ENCODE peak calls at places on chromosomes 4 and X, in ten cellular contexts. I is aorta; F is stomach; Z is heart right ventricle; T is Karpas-422; M is CD4-positive, CD25-positive, alpha-beta regulatory T cell; V is heart left ventricle; K is left lung; J is neural progenitor cell; E is suprapubic skin. Q is an unnamed sample. For H3K4me1, the result is how much of the 10 kb centered on the place peaks cover.

GRCh38 chr4:8819019-8819418 is 52.6 kb downstream of the HMX1 start:
- DNase-seq in I (peak), F (no peak), Z (no peak), T (no peak), M (no peak), V (no peak), K (peak), J (peak), E (peak), Q (no peak)

GRCh38 chr4:46389301-46389761 is 597 bp downstream of the GABRA2 start:
- DNase-seq in I (peak), F (no peak), Z (no peak), T (no peak), M (no peak), V (no peak), K (no peak), J (peak), E (no peak), Q (no peak)

GRCh38 chrX:21741378-21741777 is 16.5 kb downstream of the SMPX start:
- DNase-seq in I (no peak), F (no peak), Z (no peak), T (no peak), M (no peak), V (no peak), K (no peak), J (no peak), E (no peak), Q (no peak)

GRCh38 chrX:80550722-80551121 is 130.5 kb downstream of the TENT5D start:
- DNase-seq in I (no peak), F (no peak), Z (no peak), T (peak), M (no peak), V (no peak), K (no peak), J (peak), E (no peak), Q (no peak)

GRCh38 chr4:53479731-53480525 is 102.5 kb downstream of the FIP1L1 start:
- DNase-seq in I (no peak), F (no peak), Z (no peak), T (no peak), M (no peak), V (no peak), K (no peak), J (no peak), E (no peak), Q (no peak)

GRCh38 chr4:141331534-141332358 is 111.1 kb downstream of the ZNF330 start:
- DNase-seq in I (no peak), F (no peak), Z (no peak), T (no peak), M (no peak), V (no peak), K (no peak), J (no peak), E (no peak), Q (no peak)

GRCh38 chr4:80043534-80043933 is 29.5 kb downstream of the ANTXR2 start:
- DNase-seq in I (no peak), F (no peak), Z (no peak), T (no peak), M (no peak), V (peak), K (no peak), J (no peak), E (no peak), Q (no peak)

GRCh38 chrX:46554942-46555341 is 9.7 kb upstream of the ZNF674 start:
- DNase-seq in I (no peak), F (no peak), Z (no peak), T (peak), M (no peak), V (no peak), K (no peak), J (no peak), E (no peak), Q (no peak)

GRCh38 chr4:83910693-83911092 is 374.8 kb downstream of the GPAT3 start:
- DNase-seq in I (no peak), F (no peak), Z (no peak), T (no peak), M (no peak), V (no peak), K (no peak), J (no peak), E (no peak), Q (no peak)

GRCh38 chr4:99209671-99210070 is 9.4 kb downstream of the ADH6 start:
- DNase-seq in I (no peak), F (no peak), Z (no peak), T (no peak), M (no peak), V (no peak), K (no peak), J (no peak), E (no peak), Q (no peak)

GRCh38 chr4:3145251-3145908 is 70.9 kb downstream of the HTT start:
- DNase-seq in I (no peak), F (no peak), Z (no peak), T (no peak), M (no peak), V (no peak), K (no peak), J (no peak), E (no peak), Q (no peak)

GRCh38 chr4:15035152-15035551 is 32.9 kb downstream of the CPEB2 start:
- DNase-seq in I (no peak), F (no peak), Z (no peak), T (no peak), M (no peak), V (no peak), K (no peak), J (no peak), E (no peak), Q (no peak)

GRCh38 chr4:104491396-104491821 is 3.3 kb downstream of the CXXC4 start:
- DNase-seq in I (peak), F (peak), Z (peak), T (peak), M (no peak), V (peak), K (peak), J (peak), E (peak), Q (no peak)

GRCh38 chr4:5969777-5970176 is 48.5 kb downstream of the C4orf50 start:
- DNase-seq in I (no peak), F (peak), Z (no peak), T (no peak), M (no peak), V (no peak), K (no peak), J (no peak), E (no peak), Q (no peak)

GRCh38 chr4:6926081-6926480 is 16.5 kb downstream of the TBC1D14 start:
- DNase-seq in I (no peak), F (no peak), Z (no peak), T (no peak), M (no peak), V (no peak), K (no peak), J (no peak), E (no peak), Q (no peak)

GRCh38 chr4:21697583-21697982 is 251.0 kb downstream of the KCNIP4 start:
- DNase-seq in I (no peak), F (peak), Z (no peak), T (no peak), M (no peak), V (no peak), K (no peak), J (peak), E (no peak), Q (no peak)

GRCh38 chr4:28287837-28288236 is 1427.2 kb downstream of the STIM2 start:
- DNase-seq in I (no peak), F (no peak), Z (no peak), T (no peak), M (no peak), V (no peak), K (no peak), J (no peak), E (no peak), Q (no peak)

GRCh38 chr4:104491826-104492771 is 2.6 kb downstream of the CXXC4 start:
- DNase-seq in I (no peak), F (no peak), Z (no peak), T (no peak), M (no peak), V (no peak), K (no peak), J (peak), E (no peak), Q (no peak)

GRCh38 chr4:12724520-12724919 is 759.6 kb downstream of the RAB28 start:
- DNase-seq in I (no peak), F (no peak), Z (no peak), T (peak), M (no peak), V (no peak), K (no peak), J (peak), E (no peak), Q (no peak)

GRCh38 chr4:53905935-53906377 is 158.4 kb downstream of the CHIC2 start:
- DNase-seq in I (no peak), F (peak), Z (peak), T (peak), M (no peak), V (no peak), K (no peak), J (peak), E (no peak), Q (no peak)

GRCh38 chr4:111945014-111945413 is 200.2 kb upstream of the FAM241A start:
- DNase-seq in I (no peak), F (no peak), Z (no peak), T (no peak), M (no peak), V (no peak), K (no peak), J (peak), E (no peak), Q (no peak)

GRCh38 chrX:130413415-130413814 is 11.6 kb downstream of the RBMX2 start:
- DNase-seq in I (no peak), F (no peak), Z (no peak), T (no peak), M (no peak), V (no peak), K (no peak), J (no peak), E (no peak), Q (no peak)

GRCh38 chr4:123671633-123672404 is 275.2 kb downstream of the SPRY1 start:
- DNase-seq in I (no peak), F (no peak), Z (no peak), T (no peak), M (no peak), V (no peak), K (no peak), J (no peak), E (no peak), Q (no peak)

GRCh38 chr4:140099993-140100392 is 54.0 kb downstream of the MAML3 start:
- DNase-seq in I (no peak), F (no peak), Z (peak), T (no peak), M (no peak), V (peak), K (peak), J (no peak), E (no peak), Q (peak)

GRCh38 chr4:140098481-140099132 is 55.4 kb downstream of the MAML3 start:
- DNase-seq in I (no peak), F (no peak), Z (peak), T (peak), M (no peak), V (no peak), K (no peak), J (no peak), E (no peak), Q (no peak)

GRCh38 chr4:140103676-140104075 is 50.3 kb downstream of the MAML3 start:
- DNase-seq in I (no peak), F (no peak), Z (no peak), T (no peak), M (no peak), V (no peak), K (no peak), J (no peak), E (no peak), Q (no peak)

GRCh38 chr4:140102406-140102805 is 51.6 kb downstream of the MAML3 start:
- DNase-seq in I (no peak), F (no peak), Z (no peak), T (no peak), M (no peak), V (no peak), K (no peak), J (no peak), E (no peak), Q (no peak)

DNA sequence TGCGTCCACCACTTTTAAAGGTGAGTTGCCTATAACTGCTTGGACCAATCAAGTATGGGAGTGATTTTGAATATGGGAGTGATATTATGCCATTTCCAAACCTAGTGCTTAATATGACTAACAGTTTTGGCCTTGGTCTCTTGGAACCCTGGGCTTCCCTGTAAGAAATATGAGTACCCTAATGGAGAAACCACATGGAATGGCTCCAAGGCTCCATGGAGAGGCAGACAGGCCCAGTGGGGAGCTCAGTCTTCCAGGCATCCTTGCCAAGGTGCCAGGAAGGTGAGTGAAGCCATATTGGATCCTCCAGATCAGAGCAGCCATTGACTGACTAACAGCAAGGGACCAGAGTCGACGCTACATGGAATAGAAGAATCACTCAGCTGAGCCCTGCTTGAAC is 53.2 kb downstream of the MAML3 start:
- DNase-seq in I (no peak), F (no peak), Z (no peak), T (no peak), M (no peak), V (no peak), K (no peak), J (no peak), E (no peak), Q (no peak)
- H3K4me1 ChIP-seq in I (under half), F (under half), Z (half or more), T (half or more), M (under half), V (under half), K (under half), J (under half), E (under half), Q (under half)

DNA sequence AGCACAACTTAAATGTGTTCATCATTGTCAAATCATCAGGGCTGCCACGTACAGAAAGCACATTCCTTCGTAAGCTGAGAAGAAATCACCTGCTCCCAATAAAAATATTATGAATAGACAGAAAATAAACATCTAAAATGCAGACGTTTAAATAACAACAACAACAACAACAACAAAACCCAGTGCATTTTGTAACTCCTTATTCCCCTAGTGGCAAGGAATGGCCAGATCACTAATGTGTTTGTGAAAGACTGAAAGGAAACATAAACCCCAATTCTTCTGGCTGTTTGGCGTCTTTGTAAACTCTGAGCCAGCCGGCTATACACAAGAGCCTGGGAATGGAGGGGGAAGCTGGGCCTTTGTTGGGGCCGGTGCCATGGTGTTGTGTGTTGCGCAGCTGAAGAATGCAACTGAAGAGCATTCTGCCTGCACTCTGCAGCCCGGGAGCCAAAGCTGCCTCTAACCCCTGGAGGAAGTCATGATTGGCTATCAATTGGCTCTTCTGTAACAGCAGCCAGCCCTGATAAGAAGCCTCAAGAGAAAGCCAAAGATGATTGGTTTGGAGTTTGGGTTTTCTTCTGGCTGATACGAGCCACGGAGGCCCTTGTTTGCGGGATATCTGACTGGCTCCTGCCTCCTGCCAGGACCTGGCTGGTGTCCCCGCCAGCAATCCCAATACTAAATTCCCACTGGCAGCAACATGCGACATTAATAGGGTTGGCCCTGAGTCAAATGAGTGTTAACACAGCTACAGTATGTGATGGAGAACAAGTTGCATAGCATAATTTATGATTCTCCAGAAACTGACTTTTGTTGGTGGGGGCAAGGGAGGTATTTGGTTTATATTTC is 89.7 kb upstream of the TFDP3 start:
- DNase-seq in I (no peak), F (no peak), Z (peak), T (no peak), M (no peak), V (peak), K (no peak), J (peak), E (no peak), Q (no peak)
- H3K4me1 ChIP-seq in I (under half), F (under half), Z (under half), T (under half), M (under half), V (under half), K (under half), J (half or more), E (under half), Q (under half)

GRCh38 chr4:33268776-33269175 is 2548.6 kb downstream of the PCDH7 start:
- DNase-seq in I (no peak), F (no peak), Z (no peak), T (no peak), M (no peak), V (no peak), K (no peak), J (no peak), E (no peak), Q (no peak)

GRCh38 chr4:33262809-33263208 is 2542.6 kb downstream of the PCDH7 start:
- DNase-seq in I (no peak), F (no peak), Z (no peak), T (no peak), M (no peak), V (no peak), K (no peak), J (no peak), E (no peak), Q (no peak)
- H3K4me1 ChIP-seq in I (under half), F (under half), Z (under half), T (under half), M (under half), V (under half), K (under half), J (under half), E (under half), Q (under half)

GRCh38 chrX:40083979-40084359 is 13.8 kb downstream of the BCOR start:
- DNase-seq in I (no peak), F (no peak), Z (no peak), T (no peak), M (no peak), V (no peak), K (no peak), J (no peak), E (no peak), Q (no peak)
- H3K4me1 ChIP-seq in I (under half), F (under half), Z (under half), T (half or more), M (under half), V (under half), K (under half), J (half or more), E (half or more), Q (under half)

DNA sequence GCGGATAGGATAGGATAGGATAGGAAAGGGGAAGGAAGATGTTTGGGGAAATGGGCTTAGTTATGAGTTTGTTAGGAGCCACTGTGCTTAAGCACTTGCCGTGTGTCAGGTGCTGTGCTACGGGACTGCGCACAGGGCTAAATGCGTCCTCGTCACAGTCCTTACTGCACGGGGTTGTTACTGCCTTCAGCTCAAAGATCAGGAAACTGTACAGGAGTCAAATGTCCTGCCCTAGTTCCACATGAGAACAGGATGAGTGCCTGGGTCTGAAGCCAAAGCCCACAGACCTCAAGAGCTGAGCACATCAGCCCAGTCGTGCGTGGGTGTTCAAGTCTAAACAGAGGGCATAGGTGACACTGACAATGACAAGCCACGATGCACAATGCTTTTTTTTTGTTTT is 15.0 kb downstream of the ACSL1 start:
- DNase-seq in I (no peak), F (no peak), Z (no peak), T (no peak), M (no peak), V (no peak), K (no peak), J (no peak), E (no peak), Q (no peak)
- H3K4me1 ChIP-seq in I (under half), F (under half), Z (half or more), T (under half), M (under half), V (under half), K (under half), J (under half), E (half or more), Q (half or more)

Q was measured in tibial artery.